ENCODE peak calls at places on chromosome 15, in ten cellular contexts. U, T, I, F, V, M, Z, R, W and L are unnamed samples.

GRCh38 chr15:35397027-35397426 is 148.9 kb downstream of the DPH6 start:
- DNase-seq in U (no peak), T (no peak), I (no peak), F (no peak), V (no peak), M (peak), Z (no peak), R (no peak), W (no peak), L (no peak)

GRCh38 chr15:94070341-94071275 is 160.8 kb upstream of the MCTP2 start:
- DNase-seq in U (no peak), T (no peak), I (no peak), F (peak), V (no peak), M (no peak), Z (peak), R (peak), W (peak), L (no peak)

GRCh38 chr15:55513125-55513524 is 5.1 kb upstream of the DNAAF4 start:
- DNase-seq in U (no peak), T (no peak), I (no peak), F (no peak), V (no peak), M (no peak), Z (no peak), R (no peak), W (no peak), L (no peak)

GRCh38 chr15:80744826-80745225 is 34.3 kb upstream of the CEMIP start:
- DNase-seq in U (no peak), T (no peak), I (no peak), F (no peak), V (no peak), M (peak), Z (no peak), R (no peak), W (no peak), L (no peak)

GRCh38 chr15:82398785-82399184 is 30.8 kb upstream of the GOLGA6L9 start:
- DNase-seq in U (no peak), T (no peak), I (no peak), F (no peak), V (no peak), M (no peak), Z (no peak), R (no peak), W (no peak), L (no peak)

GRCh38 chr15:29569533-29570092 is 252.7 kb downstream of the TJP1 start:
- DNase-seq in U (no peak), T (no peak), I (no peak), F (peak), V (peak), M (no peak), Z (no peak), R (no peak), W (no peak), L (no peak)

GRCh38 chr15:23687143-23687470 is at the start of gene NDN:
- DNase-seq in U (no peak), T (no peak), I (peak), F (peak), V (no peak), M (peak), Z (peak), R (peak), W (no peak), L (no peak)

GRCh38 chr15:72782274-72782992 is 1.1 kb downstream of the ADPGK start:
- DNase-seq in U (no peak), T (no peak), I (no peak), F (peak), V (no peak), M (no peak), Z (no peak), R (no peak), W (no peak), L (no peak)

GRCh38 chr15:74793135-74794028 is 11.5 kb downstream of the CSK start:
- DNase-seq in U (no peak), T (peak), I (no peak), F (no peak), V (no peak), M (no peak), Z (no peak), R (no peak), W (no peak), L (no peak)

GRCh38 chr15:41933771-41934170 is 38.6 kb downstream of the EHD4 start:
- DNase-seq in U (no peak), T (no peak), I (peak), F (peak), V (no peak), M (peak), Z (no peak), R (no peak), W (peak), L (no peak)

GRCh38 chr15:79844221-79844620 is 52.6 kb downstream of the MTHFS start:
- DNase-seq in U (no peak), T (no peak), I (no peak), F (no peak), V (no peak), M (no peak), Z (no peak), R (no peak), W (no peak), L (no peak)

GRCh38 chr15:90059208-90059985 is 42.9 kb downstream of the IDH2 start:
- DNase-seq in U (peak), T (no peak), I (peak), F (peak), V (no peak), M (no peak), Z (no peak), R (no peak), W (no peak), L (peak)

GRCh38 chr15:58520464-58520863 is 88.7 kb downstream of the LIPC start:
- DNase-seq in U (no peak), T (peak), I (no peak), F (no peak), V (no peak), M (no peak), Z (no peak), R (no peak), W (no peak), L (no peak)

GRCh38 chr15:68112711-68113110 is 58.6 kb downstream of the PIAS1 start:
- DNase-seq in U (no peak), T (no peak), I (no peak), F (no peak), V (no peak), M (peak), Z (no peak), R (no peak), W (no peak), L (no peak)

GRCh38 chr15:68114840-68115239 is 60.7 kb downstream of the PIAS1 start:
- DNase-seq in U (no peak), T (no peak), I (no peak), F (no peak), V (no peak), M (no peak), Z (no peak), R (no peak), W (no peak), L (no peak)

GRCh38 chr15:68113273-68113672 is 59.2 kb downstream of the PIAS1 start:
- DNase-seq in U (peak), T (no peak), I (peak), F (peak), V (no peak), M (peak), Z (no peak), R (no peak), W (no peak), L (peak)

GRCh38 chr15:68113751-68114150 is 59.6 kb downstream of the PIAS1 start:
- DNase-seq in U (no peak), T (no peak), I (no peak), F (no peak), V (no peak), M (no peak), Z (no peak), R (no peak), W (no peak), L (no peak)

DNA sequence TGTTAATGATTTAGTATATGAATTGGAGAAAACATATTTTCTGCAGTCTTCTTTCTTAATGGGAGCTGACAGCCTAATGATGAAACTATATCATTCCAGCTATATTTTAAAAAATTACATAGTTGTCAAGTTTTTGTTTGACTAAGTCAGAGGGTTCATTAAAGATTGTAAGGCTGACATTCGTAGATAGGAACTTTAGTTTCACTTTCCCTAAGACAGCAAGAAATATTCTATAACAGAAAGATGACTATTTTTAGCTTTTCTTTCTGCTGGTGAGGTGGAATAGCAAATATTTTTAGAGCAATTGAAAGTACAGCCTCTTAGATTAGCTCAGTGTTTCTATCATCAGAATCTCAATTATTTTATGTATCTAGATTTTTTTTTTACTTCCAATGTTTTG is 60.2 kb downstream of the PIAS1 start:
- DNase-seq in U (no peak), T (no peak), I (no peak), F (no peak), V (no peak), M (peak), Z (no peak), R (no peak), W (no peak), L (no peak)
- H3K4me3 ChIP-seq in U (no peak), T (no peak), I (peak), F (no peak), V (peak), M (peak), Z (peak), R (no peak), W (peak), L (peak)

DNA sequence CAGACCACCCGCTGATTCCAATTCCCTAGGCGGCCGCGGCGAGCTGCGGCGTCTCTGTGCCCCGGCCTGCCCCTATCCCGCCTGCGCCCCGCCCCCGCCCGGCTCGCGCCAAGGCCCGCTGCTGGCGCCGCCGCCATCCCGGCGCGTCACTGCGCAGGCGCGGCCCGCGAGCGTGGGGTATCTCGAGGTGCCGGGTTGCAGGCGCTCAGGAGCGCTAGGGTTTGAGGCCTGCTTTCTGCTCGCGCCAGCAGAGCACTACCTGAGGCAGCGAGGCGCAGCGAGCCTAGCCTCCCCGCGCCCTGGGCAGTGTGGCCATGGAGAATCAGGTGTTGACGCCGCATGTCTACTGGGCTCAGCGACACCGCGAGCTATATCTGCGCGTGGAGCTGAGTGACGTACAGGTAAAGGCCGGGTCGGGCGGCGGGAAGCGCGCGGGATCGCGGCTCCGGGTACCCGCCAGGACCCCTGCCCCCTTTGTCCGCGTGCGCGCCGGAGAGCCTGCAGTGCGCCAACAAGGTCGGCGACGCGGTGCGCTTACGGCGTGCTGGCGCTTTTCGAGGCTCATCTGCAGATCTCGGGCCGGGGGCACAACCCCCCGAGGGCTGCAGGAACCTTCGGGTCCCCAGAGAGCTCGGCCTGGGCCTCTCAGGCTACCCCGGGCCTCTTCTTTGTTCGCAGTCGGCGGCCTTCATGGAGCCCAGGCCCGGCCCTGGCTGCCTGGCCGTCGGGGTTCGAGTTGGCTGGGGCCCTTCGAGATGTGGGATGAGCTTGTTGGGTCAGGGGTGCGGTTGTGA is at the start of gene HACD3:
- DNase-seq in U (peak), T (peak), I (peak), F (peak), V (peak), M (peak), Z (peak), R (peak), W (peak), L (peak)
- TF ChIP-seq POLR2A in U (peak), T (no peak), I (peak), F (peak), V (no peak), M (no peak), Z (peak), R (peak), W (peak), L (peak)

GRCh38 chr15:85403745-85404144 is 23.3 kb downstream of the AKAP13 start:
- DNase-seq in U (no peak), T (no peak), I (peak), F (no peak), V (no peak), M (peak), Z (no peak), R (no peak), W (no peak), L (no peak)

GRCh38 chr15:85406916-85407315 is 26.5 kb downstream of the AKAP13 start:
- DNase-seq in U (no peak), T (no peak), I (no peak), F (no peak), V (no peak), M (peak), Z (no peak), R (no peak), W (no peak), L (no peak)

GRCh38 chr15:85404156-85404921 is 23.9 kb downstream of the AKAP13 start:
- DNase-seq in U (no peak), T (no peak), I (no peak), F (no peak), V (no peak), M (no peak), Z (no peak), R (no peak), W (no peak), L (no peak)

GRCh38 chr15:85405467-85405866 is 25.1 kb downstream of the AKAP13 start:
- DNase-seq in U (no peak), T (no peak), I (no peak), F (no peak), V (no peak), M (no peak), Z (no peak), R (no peak), W (no peak), L (no peak)

DNA sequence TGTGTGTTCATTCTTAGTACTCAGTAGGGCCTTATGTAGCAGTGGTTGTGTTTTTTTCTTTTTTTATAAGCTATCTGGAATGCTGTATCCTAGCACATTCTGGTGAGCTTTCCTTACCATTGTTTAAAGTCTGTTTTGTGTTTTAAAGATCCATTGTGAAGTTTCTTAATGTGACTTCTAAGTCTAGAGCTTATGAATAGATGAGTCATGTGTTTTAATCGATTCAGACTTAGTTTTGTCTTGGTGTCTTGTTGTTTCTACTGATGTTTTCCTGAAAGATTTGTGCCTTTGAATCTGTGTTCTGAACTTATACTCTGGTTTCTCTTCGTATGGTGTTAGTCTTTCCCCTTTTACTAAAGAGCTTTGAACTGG is 24.5 kb downstream of the AKAP13 start:
- DNase-seq in U (no peak), T (no peak), I (no peak), F (no peak), V (no peak), M (peak), Z (no peak), R (no peak), W (no peak), L (no peak)
- H3K4me3 ChIP-seq in U (no peak), T (no peak), I (no peak), F (no peak), V (no peak), M (no peak), Z (no peak), R (no peak), W (no peak), L (no peak)

GRCh38 chr15:92925409-92925808 is 25.3 kb downstream of the CHD2 start:
- DNase-seq in U (no peak), T (no peak), I (no peak), F (no peak), V (no peak), M (no peak), Z (no peak), R (no peak), W (no peak), L (no peak)
- TF ChIP-seq POLR2A in U (no peak), T (no peak), I (no peak), F (no peak), V (no peak), M (no peak), Z (no peak), R (no peak), W (no peak), L (no peak)